ENCODE peak calls at places on chromosomes 13 and 19, in six cellular contexts. D, V, J, Y, W and L are unnamed samples.

GRCh38 chr19:18340237-18340989 is at the start of gene PGPEP1:
- DNase-seq in D (peak; percentile 96), V (no peak), Y (no peak), W (peak; percentile 97), J (no peak), L (peak; percentile 81)

GRCh38 chr19:2327773-2328400 is 499 bp downstream of the LSM7 start:
- DNase-seq in Y (peak; percentile 32), W (no peak), J (peak; percentile 86), D (no peak), V (peak; percentile 61), L (no peak)

GRCh38 chr19:4609878-4610511 is 29.3 kb upstream of the TNFAIP8L1 start:
- DNase-seq in W (peak; percentile 64), Y (no peak), V (no peak), J (no peak), D (no peak), L (no peak)

GRCh38 chr13:32851083-32852064 is 164.8 kb upstream of the KL start:
- DNase-seq in V (no peak), J (no peak), D (no peak), Y (peak; percentile 24), W (peak; percentile 20), L (no peak)

GRCh38 chr13:76808927-76809326 is 77.3 kb downstream of the KCTD12 start:
- DNase-seq in Y (no peak), W (no peak), D (no peak), V (no peak), J (no peak), L (no peak)

GRCh38 chr13:29434217-29434940 is 161.1 kb downstream of the SLC7A1 start:
- DNase-seq in Y (no peak), W (no peak), D (no peak), J (peak; percentile 23), V (no peak), L (no peak)

GRCh38 chr13:110525328-110526319 is 35.9 kb downstream of the RAB20 start:
- DNase-seq in D (no peak), V (no peak), J (peak; percentile 35), W (no peak), Y (no peak), L (no peak)

GRCh38 chr19:39971380-39971841 is 446 bp downstream of the PSMC4 start:
- DNase-seq in J (no peak), D (peak; percentile 71), V (no peak), Y (no peak), W (no peak), L (peak; percentile 17)

GRCh38 chr19:29417048-29417447 is 108.7 kb upstream of the VSTM2B start:
- DNase-seq in D (no peak), Y (no peak), V (no peak), J (no peak), W (no peak), L (no peak)

GRCh38 chr13:102817907-102818306 is 19.0 kb downstream of the BIVM start:
- DNase-seq in J (no peak), Y (no peak), W (no peak), V (no peak), D (no peak), L (no peak)

GRCh38 chr19:3194063-3194702 is 8.5 kb downstream of the NCLN start:
- DNase-seq in J (no peak), V (no peak), Y (no peak), W (no peak), D (peak; percentile 77), L (no peak)

GRCh38 chr19:5691205-5691929 is 1.3 kb downstream of the RPL36 start:
- DNase-seq in J (no peak), W (no peak), D (peak; percentile 65), Y (no peak), V (no peak), L (no peak)

GRCh38 chr13:98155475-98156111 is 12.7 kb downstream of the FARP1 start:
- DNase-seq in Y (no peak), J (no peak), V (no peak), D (no peak), W (no peak), L (no peak)

GRCh38 chr13:21100211-21100610 is 38.8 kb upstream of the LATS2 start:
- DNase-seq in J (no peak), D (no peak), V (no peak), W (no peak), Y (no peak), L (no peak)

GRCh38 chr13:49292742-49293498 is 45.2 kb downstream of the CDADC1 start:
- DNase-seq in V (no peak), D (peak; percentile 17), J (no peak), W (no peak), Y (no peak), L (no peak)

GRCh38 chr13:100075700-100076587 is 12.9 kb upstream of the PCCA start:
- DNase-seq in W (no peak), D (no peak), Y (peak; percentile 12), J (no peak), V (no peak), L (no peak)

GRCh38 chr19:44602071-44602470 is 11.3 kb upstream of the IGSF23 start:
- DNase-seq in Y (no peak), W (no peak), V (no peak), D (no peak), J (no peak), L (no peak)

GRCh38 chr19:17026706-17027427 is at the start of gene CPAMD8:
- DNase-seq in V (no peak), J (no peak), Y (no peak), D (no peak), W (peak; percentile 75), L (peak; percentile 53)

GRCh38 chr19:55097864-55098715 is 19.3 kb downstream of the PPP1R12C start:
- DNase-seq in Y (no peak), D (no peak), J (no peak), V (no peak), W (no peak), L (no peak)

GRCh38 chr19:16235811-16236710 is 38.4 kb downstream of the AP1M1 start:
- DNase-seq in J (no peak), D (peak; percentile 6), W (no peak), Y (no peak), V (no peak), L (no peak)

GRCh38 chr13:107113387-107113786 is 545.5 kb upstream of the ARGLU1 start:
- DNase-seq in Y (no peak), D (no peak), W (no peak), V (no peak), J (no peak), L (no peak)

GRCh38 chr13:62629618-62630017 is 1214.0 kb upstream of the PCDH20 start:
- DNase-seq in Y (no peak), V (no peak), W (no peak), J (no peak), D (no peak), L (no peak)

GRCh38 chr19:51712461-51713081 is 11.2 kb downstream of the HAS1 start:
- DNase-seq in D (no peak), Y (no peak), J (no peak), W (peak; percentile 51), V (no peak), L (peak; percentile 66)

GRCh38 chr19:1064661-1065605 is 2.0 kb upstream of the ARHGAP45 start:
- DNase-seq in D (no peak), Y (no peak), V (peak; percentile 56), W (peak; percentile 88), J (no peak), L (peak; percentile 80)

GRCh38 chr13:109941951-109942350 is 155.6 kb upstream of the IRS2 start:
- DNase-seq in D (no peak), Y (no peak), V (no peak), J (no peak), W (no peak), L (no peak)

GRCh38 chr13:100389617-100390016 is 199.0 kb downstream of the GGACT start:
- DNase-seq in V (no peak), Y (no peak), D (no peak), W (no peak), J (no peak), L (no peak)

GRCh38 chr19:52224211-52224610 is 34.4 kb downstream of the PPP2R1A start:
- DNase-seq in D (no peak), Y (no peak), J (no peak), W (no peak), V (no peak), L (no peak)

GRCh38 chr13:48542581-48543341 is 9.9 kb upstream of the RCBTB2 start:
- DNase-seq in W (peak; percentile 49), V (no peak), D (no peak), J (no peak), Y (peak; percentile 23), L (peak; percentile 41)

GRCh38 chr13:24267801-24268200 is 41.6 kb upstream of the C1QTNF9 start:
- DNase-seq in Y (no peak), D (no peak), V (no peak), J (no peak), W (no peak), L (no peak)

GRCh38 chr13:89869312-89869711 is 1478.2 kb upstream of the MIR17HG start:
- DNase-seq in W (no peak), Y (no peak), D (no peak), J (no peak), V (no peak), L (no peak)

GRCh38 chr19:14542721-14543328 is 13.4 kb downstream of the TECR start:
- DNase-seq in D (peak; percentile 36), W (no peak), J (no peak), Y (no peak), V (no peak), L (no peak)

GRCh38 chr19:30085394-30085793 is 143.4 kb downstream of the URI1 start:
- DNase-seq in W (peak; percentile 62), Y (peak; percentile 4), V (peak; percentile 16), D (peak; percentile 29), J (no peak), L (peak; percentile 62)

GRCh38 chr19:7596191-7596937 is 701 bp downstream of the CAMSAP3 start:
- DNase-seq in D (no peak), Y (no peak), J (no peak), W (peak; percentile 59), V (no peak), L (no peak)
- TF ChIP-seq ATF3 in D (no peak), Y (no peak), J (no peak), W (no peak), V (no peak), L (no peak)

GRCh38 chr19:42246869-42247630 is 4.6 kb upstream of the GSK3A start:
- DNase-seq in V (no peak), J (no peak), Y (no peak), D (no peak), W (no peak), L (no peak)
- TF ChIP-seq ATF3 in V (no peak), J (no peak), Y (no peak), D (no peak), W (no peak), L (no peak)

GRCh38 chr13:84362777-84363176 is 480.5 kb upstream of the SLITRK1 start:
- DNase-seq in Y (no peak), W (no peak), J (no peak), V (no peak), D (no peak), L (no peak)
- TF ChIP-seq ATF3 in Y (no peak), W (no peak), J (no peak), V (no peak), D (no peak), L (no peak)

DNA sequence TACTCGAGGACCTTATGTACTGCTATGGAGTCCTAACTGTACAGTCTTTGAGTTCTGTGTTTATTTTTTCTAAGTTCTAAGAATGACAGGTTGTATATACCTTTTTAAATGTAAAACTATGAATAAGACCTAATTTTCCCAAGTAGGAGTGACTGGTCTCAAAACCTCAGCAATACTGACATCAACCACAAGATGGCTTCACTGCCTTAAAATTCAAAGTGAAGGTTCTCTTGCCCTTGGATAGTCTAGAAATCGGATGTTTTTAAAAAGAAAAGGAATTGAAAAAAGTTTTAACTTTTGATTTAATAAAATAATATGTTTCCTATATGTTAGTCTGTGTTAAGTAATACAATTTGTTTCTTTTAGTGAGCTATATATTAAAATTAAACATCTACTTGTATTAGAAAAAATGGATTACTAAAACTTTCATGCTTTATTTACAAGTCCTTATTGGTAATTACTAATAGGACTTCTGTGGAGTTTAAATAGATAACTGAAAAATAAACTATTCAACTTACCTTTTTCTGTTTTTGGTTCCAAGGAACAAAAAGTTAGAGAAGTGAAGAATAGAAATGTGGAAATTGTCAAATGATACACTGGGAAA is 52.0 kb downstream of the TDRD3 start:
- DNase-seq in Y (peak; percentile 31), V (peak; percentile 28), D (peak; percentile 32), J (no peak), W (no peak), L (no peak)
- TF ChIP-seq ATF3 in Y (no peak), V (no peak), D (no peak), J (no peak), W (no peak), L (no peak)